ENCODE peak calls at places on chromosomes 3 and 15, in four cellular contexts. N is GM12878, C is GM12892, A is K562. Y is an unnamed sample.

GRCh38 chr3:11239796-11240195 is 32.4 kb upstream of the ATG7 start:
- DNase-seq in N (no peak), C (no peak), A (no peak), Y (no peak)

GRCh38 chr15:94294556-94294955 is 63.2 kb downstream of the MCTP2 start:
- DNase-seq in A (no peak), N (no peak), C (no peak), Y (no peak)

GRCh38 chr15:77111813-77112212 is 40.9 kb upstream of the TSPAN3 start:
- DNase-seq in C (no peak), A (no peak), N (no peak), Y (no peak)

GRCh38 chr15:22808240-22808639 is 21.8 kb downstream of the NIPA1 start:
- DNase-seq in A (no peak), C (no peak), N (no peak), Y (no peak)

GRCh38 chr15:31453558-31454318 is 127.1 kb downstream of the KLF13 start:
- DNase-seq in C (no peak), N (no peak), A (no peak), Y (no peak)

GRCh38 chr15:40785158-40785557 is 15.4 kb downstream of the C15orf62 start:
- DNase-seq in C (no peak), N (no peak), A (no peak), Y (no peak)

GRCh38 chr3:14203521-14204079 is 25.0 kb downstream of the LSM3 start:
- DNase-seq in C (peak; percentile 42), N (no peak), A (peak; percentile 76), Y (peak; percentile 42)

GRCh38 chr15:27126449-27126848 is 155.5 kb downstream of the GABRG3 start:
- DNase-seq in A (no peak), C (no peak), N (no peak), Y (no peak)

GRCh38 chr3:24684506-24685023 is 189.9 kb upstream of the THRB start:
- DNase-seq in N (no peak), C (no peak), A (no peak), Y (no peak)

GRCh38 chr15:60351066-60351465 is 46.7 kb downstream of the ANXA2 start:
- DNase-seq in A (no peak), N (no peak), C (no peak), Y (no peak)

GRCh38 chr3:37967252-37967881 is 23.2 kb upstream of the VILL start:
- DNase-seq in A (peak; percentile 78), N (no peak), C (peak; percentile 42), Y (peak; percentile 42)

GRCh38 chr15:80179966-80180365 is 27.2 kb downstream of the FAH start:
- DNase-seq in C (no peak), N (no peak), A (no peak), Y (no peak)

GRCh38 chr3:150149651-150150051 is 179.0 kb upstream of the PFN2 start:
- DNase-seq in A (no peak), C (no peak), N (no peak), Y (no peak)

GRCh38 chr3:161310649-161311423 is 60.5 kb downstream of the SPTSSB start:
- DNase-seq in C (peak; percentile 7), N (peak; percentile 62), A (no peak), Y (no peak)

GRCh38 chr3:75395601-75396315 is 268.4 kb upstream of the FRG2C start:
- DNase-seq in N (no peak), A (no peak), C (no peak), Y (no peak)

GRCh38 chr3:187464682-187465081 is 96.5 kb downstream of the RTP4 start:
- DNase-seq in N (no peak), C (no peak), A (no peak), Y (no peak)

GRCh38 chr3:52730681-52731080 is 24.8 kb downstream of the SPCS1 start:
- DNase-seq in A (no peak), N (no peak), C (no peak), Y (no peak)

GRCh38 chr15:99435138-99435695 is 130.6 kb upstream of the MEF2A start:
- DNase-seq in C (no peak), A (no peak), N (no peak), Y (no peak)

GRCh38 chr3:44987318-44987717 is 11.3 kb downstream of the EXOSC7 start:
- DNase-seq in A (no peak), N (no peak), C (no peak), Y (no peak)

DNA sequence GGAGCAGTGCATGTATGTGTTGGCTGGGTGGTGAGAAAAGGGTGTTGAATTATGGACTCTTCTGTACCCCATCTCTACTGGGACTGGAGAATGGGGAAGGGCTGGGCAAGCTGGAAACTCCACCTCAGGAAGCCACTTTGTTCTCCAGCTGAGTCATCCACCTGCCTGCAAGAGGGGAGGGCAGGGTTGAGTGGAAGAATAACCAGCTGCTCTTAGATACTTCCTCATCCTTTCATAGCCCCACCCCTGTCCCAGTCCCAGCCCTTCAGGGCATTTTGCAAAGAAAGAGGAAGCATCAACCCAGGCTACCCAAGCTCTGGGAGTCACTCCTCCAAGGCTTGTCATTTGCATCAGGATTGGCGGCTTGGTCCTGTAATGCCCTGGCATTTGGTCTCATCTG is 33.1 kb downstream of the RAB11A start:
- DNase-seq in N (peak; percentile 57), A (peak; percentile 61), C (peak; percentile 47), Y (no peak)
- TF ChIP-seq TAF1 in N (no peak), A (no peak), C (no peak), Y (no peak)

GRCh38 chr15:39250460-39251186 is 330.3 kb upstream of the THBS1 start:
- DNase-seq in A (no peak), N (no peak), C (no peak), Y (no peak)
- TF ChIP-seq POLR2AphosphoS5 in A (no peak), N (no peak), C (no peak), Y (no peak)

DNA sequence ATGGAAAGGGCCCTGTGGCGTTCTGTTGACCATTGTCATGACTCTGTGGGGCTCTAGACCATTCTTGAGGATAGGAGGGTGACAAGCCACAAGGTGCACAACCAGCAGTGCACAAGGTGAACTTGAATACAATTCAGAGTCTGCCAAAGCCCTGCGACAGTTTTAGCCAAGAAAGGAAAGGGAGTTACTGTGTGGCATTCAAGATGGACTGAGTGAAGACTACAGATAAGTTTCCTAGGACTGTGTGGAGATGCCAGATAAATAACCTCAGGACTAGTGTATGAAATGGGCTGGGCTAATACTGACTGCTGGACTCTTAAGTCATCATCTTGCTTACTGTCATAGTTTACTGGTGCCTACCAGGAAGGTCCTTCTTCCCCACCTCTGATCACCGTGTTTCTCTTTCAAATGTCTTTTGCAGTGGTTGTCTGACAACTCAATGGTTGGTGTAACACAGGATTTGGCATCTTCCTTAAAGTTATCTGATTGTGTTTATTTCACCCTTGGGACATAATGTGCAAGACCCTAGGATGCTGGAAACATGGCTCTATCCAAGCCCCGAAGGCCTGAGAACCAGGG is 27.4 kb downstream of the ACKR2 start:
- DNase-seq in C (no peak), N (no peak), A (peak; percentile 58), Y (no peak)
- TF ChIP-seq POLR2A in C (no peak), N (no peak), A (no peak), Y (no peak)

DNA sequence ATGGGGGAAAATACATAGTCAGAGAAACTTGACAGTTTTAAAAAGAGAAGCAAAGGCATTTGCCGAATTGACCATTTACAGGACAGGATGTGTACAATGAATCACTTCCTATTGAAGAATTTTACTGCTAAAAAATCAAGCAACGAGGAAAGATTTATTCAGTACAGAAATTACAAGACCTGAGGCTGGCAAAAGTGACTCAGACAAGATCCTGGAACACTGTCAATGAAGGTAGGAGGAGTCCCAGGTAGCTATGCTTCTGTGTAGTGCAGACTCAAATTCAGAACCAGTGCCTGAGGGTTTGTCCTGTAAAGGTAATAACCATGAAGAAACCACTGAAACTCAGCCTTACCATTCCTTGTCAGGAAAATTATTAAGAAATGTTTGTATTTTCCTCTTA is 120.9 kb downstream of the ZMAT3 start:
- DNase-seq in N (no peak), A (no peak), C (no peak), Y (no peak)
- TF ChIP-seq TAF1 in N (no peak), A (no peak), C (no peak), Y (no peak)

Y was measured in GM12891.